ENCODE peak calls at places on chromosomes 2 and 18, in seven cellular contexts. C is mammary epithelial cell; R is IMR-90; P is aorta; N is Peyer's patch; G is brain microvascular endothelial cell; M is CD4-positive, CD25-positive, alpha-beta regulatory T cell. X is an unnamed sample. For H3K27me3, the result is how much of the 10 kb centered on the place peaks cover.

GRCh38 chr2:110993557-110994231 is 127.0 kb upstream of the BCL2L11 start:
- DNase-seq in M (no peak), N (peak), G (no peak), P (no peak), R (no peak), C (peak), X (peak)

GRCh38 chr18:58758606-58759005 is 87.3 kb downstream of the MALT1 start:
- DNase-seq in R (no peak), G (no peak), P (no peak), N (no peak), M (no peak), C (no peak), X (no peak)

GRCh38 chr2:241564596-241565411 is 6.3 kb downstream of the BOK start:
- DNase-seq in P (peak), M (no peak), R (no peak), C (no peak), G (no peak), N (no peak), X (no peak)

GRCh38 chr2:159614534-159615186 is 1.7 kb downstream of the BAZ2B start:
- DNase-seq in R (peak), C (no peak), M (no peak), G (no peak), P (no peak), N (no peak), X (no peak)

GRCh38 chr18:10234912-10235439 is 219.5 kb upstream of the APCDD1 start:
- DNase-seq in G (peak), N (no peak), M (no peak), C (peak), P (no peak), R (peak), X (peak)

GRCh38 chr2:218035463-218036100 is 32.8 kb upstream of the TNS1 start:
- DNase-seq in R (no peak), G (no peak), P (no peak), N (no peak), M (no peak), C (no peak), X (no peak)

GRCh38 chr18:36323421-36323820 is 25.9 kb downstream of the FHOD3 start:
- DNase-seq in P (no peak), R (no peak), N (no peak), M (no peak), G (no peak), C (no peak), X (no peak)

GRCh38 chr2:11417946-11418585 is 47.9 kb downstream of the E2F6 start:
- DNase-seq in C (no peak), N (no peak), M (no peak), G (no peak), P (no peak), R (no peak), X (no peak)

GRCh38 chr2:74887961-74888670 is 54.2 kb downstream of the HK2 start:
- DNase-seq in M (no peak), C (no peak), P (no peak), N (no peak), R (peak), G (peak), X (peak)

GRCh38 chr2:121776361-121776760 is 20.9 kb downstream of the TSN start:
- DNase-seq in P (no peak), M (no peak), N (no peak), R (no peak), G (no peak), C (no peak), X (peak)

GRCh38 chr18:57666818-57667497 is 45.3 kb upstream of the NARS1 start:
- DNase-seq in G (peak), R (peak), M (no peak), N (no peak), C (peak), P (no peak), X (peak)

GRCh38 chr18:40058811-40059570 is 1896.0 kb upstream of the PIK3C3 start:
- DNase-seq in M (no peak), R (no peak), C (no peak), N (no peak), G (no peak), P (no peak), X (no peak)

GRCh38 chr2:85756822-85757435 is 3.1 kb downstream of the ATOH8 start:
- DNase-seq in N (no peak), C (no peak), R (no peak), M (no peak), G (no peak), P (peak), X (no peak)

GRCh38 chr18:5237083-5237722 is 40.1 kb upstream of the AKAIN1 start:
- DNase-seq in M (no peak), R (peak), N (no peak), C (no peak), G (no peak), P (peak), X (no peak)

GRCh38 chr2:83471708-83472107 is 987.4 kb downstream of the SUCLG1 start:
- DNase-seq in G (no peak), M (no peak), R (no peak), N (no peak), C (no peak), P (no peak), X (no peak)

GRCh38 chr2:220315098-220315785 is 687.8 kb downstream of the SLC4A3 start:
- DNase-seq in G (no peak), C (no peak), R (no peak), P (no peak), N (no peak), M (no peak), X (no peak)

GRCh38 chr18:49514577-49514976 is 27.5 kb upstream of the C18orf32 start:
- DNase-seq in M (no peak), G (no peak), R (no peak), N (no peak), C (no peak), P (no peak), X (no peak)

GRCh38 chr2:86221066-86221684 is 21.9 kb downstream of the MRPL35 start:
- DNase-seq in G (peak), C (peak), M (peak), N (peak), P (peak), R (peak), X (peak)

GRCh38 chr2:1823187-1824169 is 79.2 kb upstream of the PXDN start:
- DNase-seq in G (no peak), P (peak), M (no peak), N (no peak), C (no peak), R (no peak), X (no peak)

GRCh38 chr2:103959174-103960125 is 894.5 kb upstream of the POU3F3 start:
- DNase-seq in G (peak), C (no peak), P (no peak), M (no peak), N (no peak), R (no peak), X (peak)

GRCh38 chr18:27007880-27008279 is 142.4 kb upstream of the AQP4 start:
- DNase-seq in N (no peak), R (no peak), G (no peak), M (no peak), C (peak), P (no peak), X (peak)

GRCh38 chr2:75100691-75101236 is 98.6 kb downstream of the TACR1 start:
- DNase-seq in N (no peak), G (no peak), M (no peak), R (no peak), P (no peak), C (no peak), X (no peak)

GRCh38 chr2:150188177-150188576 is 299.3 kb downstream of the RND3 start:
- DNase-seq in C (peak), P (no peak), R (no peak), G (no peak), M (no peak), N (no peak), X (no peak)

GRCh38 chr18:61891271-61891670 is 1.5 kb downstream of the RNF152 start:
- DNase-seq in C (peak), R (no peak), P (no peak), N (no peak), M (no peak), G (no peak), X (peak)
- H3K27me3 ChIP-seq in C (under half), R (under half), P (under half), N (under half), M (under half), G (under half), X (under half)

DNA sequence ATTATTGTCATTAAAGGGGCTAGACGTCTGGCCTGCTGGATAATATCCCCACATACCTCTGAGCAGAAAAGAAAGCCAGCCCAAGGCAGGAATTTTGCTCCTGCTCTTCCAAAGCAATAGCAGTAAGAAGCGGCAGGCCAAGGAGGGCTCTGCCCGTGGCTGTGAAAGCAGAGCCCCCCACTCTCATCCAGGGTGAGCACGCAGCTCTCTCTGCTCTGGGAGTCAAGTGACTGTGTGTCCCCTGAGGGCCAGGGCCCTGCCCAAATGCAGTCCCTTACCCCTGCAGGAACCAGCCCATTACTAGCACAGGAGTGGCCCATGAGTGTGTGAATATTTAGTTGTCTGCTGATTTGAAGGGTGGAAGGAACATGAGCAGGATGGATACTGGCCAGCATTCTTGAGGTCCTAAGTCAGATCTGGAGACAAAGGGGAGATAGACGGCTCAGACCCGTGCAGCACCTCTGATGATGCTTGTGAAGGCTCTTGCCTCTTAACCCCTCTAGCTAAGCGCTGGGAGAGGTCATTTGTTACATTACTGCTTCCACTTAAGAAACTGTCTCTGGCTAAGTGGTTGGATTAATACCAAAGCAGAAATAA is 69.7 kb upstream of the FOSL2 start:
- DNase-seq in R (peak), C (no peak), M (no peak), G (peak), N (no peak), P (no peak), X (no peak)
- H3K4me3 ChIP-seq in R (no peak), C (no peak), M (no peak), G (no peak), N (no peak), P (no peak), X (no peak)

DNA sequence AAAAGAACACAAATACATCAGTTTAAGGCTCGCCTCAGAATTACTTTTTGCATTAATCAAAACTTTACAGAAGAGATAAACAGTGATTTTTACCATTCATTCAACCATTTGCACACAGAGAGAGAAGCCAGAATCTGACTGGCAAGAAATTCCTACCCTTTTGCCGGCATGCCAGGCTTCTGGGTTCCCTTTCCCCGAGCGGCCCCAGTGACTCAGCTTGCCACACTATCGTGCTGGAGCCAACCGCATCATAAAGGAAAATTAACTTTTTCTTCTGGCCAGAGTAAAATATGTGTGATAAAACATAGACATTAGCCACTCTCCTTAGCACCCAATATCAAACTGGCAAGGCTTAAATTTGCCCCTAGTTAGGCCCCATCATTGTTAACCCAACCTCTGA is 61.8 kb upstream of the IKZF2 start:
- DNase-seq in M (no peak), C (no peak), P (peak), R (no peak), N (no peak), G (no peak), X (no peak)
- H3K27me3 ChIP-seq in M (under half), C (under half), P (under half), R (under half), N (under half), G (under half), X (under half)

GRCh38 chr2:239896075-239896474 is 129.1 kb downstream of the NDUFA10 start:
- DNase-seq in R (no peak), N (no peak), M (no peak), P (no peak), G (no peak), C (no peak), X (no peak)

GRCh38 chr2:239897596-239898235 is 127.4 kb downstream of the NDUFA10 start:
- DNase-seq in G (no peak), M (no peak), C (no peak), R (no peak), N (no peak), P (no peak), X (no peak)

GRCh38 chr2:239895116-239895515 is 130.0 kb downstream of the NDUFA10 start:
- DNase-seq in C (no peak), G (no peak), N (no peak), M (no peak), P (no peak), R (no peak), X (no peak)

GRCh38 chr2:239894276-239894675 is 130.9 kb downstream of the NDUFA10 start:
- DNase-seq in N (no peak), M (no peak), G (no peak), P (no peak), R (no peak), C (no peak), X (no peak)

DNA sequence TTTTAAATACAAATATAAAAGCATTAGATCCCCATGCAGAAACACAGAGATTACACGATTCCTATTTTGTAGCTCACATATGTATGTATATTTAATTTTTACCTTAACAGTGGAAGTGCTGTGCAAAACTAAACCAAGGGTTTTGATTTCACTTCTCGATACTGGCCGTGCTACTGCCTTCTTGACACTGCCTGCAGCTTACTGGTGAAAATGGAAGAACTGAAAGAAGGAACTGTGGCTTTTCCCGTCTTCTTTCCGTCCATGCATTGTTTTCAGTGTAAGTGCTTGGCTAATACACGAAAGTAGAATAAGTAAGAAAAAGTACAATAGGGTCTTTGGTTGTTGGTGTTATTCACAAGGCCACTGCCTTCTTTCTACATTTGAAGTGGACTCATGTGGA is 129.5 kb downstream of the NDUFA10 start:
- DNase-seq in M (no peak), C (no peak), G (no peak), N (no peak), P (no peak), R (no peak), X (no peak)
- H3K4me3 ChIP-seq in M (no peak), C (no peak), G (no peak), N (no peak), P (no peak), R (no peak), X (no peak)

DNA sequence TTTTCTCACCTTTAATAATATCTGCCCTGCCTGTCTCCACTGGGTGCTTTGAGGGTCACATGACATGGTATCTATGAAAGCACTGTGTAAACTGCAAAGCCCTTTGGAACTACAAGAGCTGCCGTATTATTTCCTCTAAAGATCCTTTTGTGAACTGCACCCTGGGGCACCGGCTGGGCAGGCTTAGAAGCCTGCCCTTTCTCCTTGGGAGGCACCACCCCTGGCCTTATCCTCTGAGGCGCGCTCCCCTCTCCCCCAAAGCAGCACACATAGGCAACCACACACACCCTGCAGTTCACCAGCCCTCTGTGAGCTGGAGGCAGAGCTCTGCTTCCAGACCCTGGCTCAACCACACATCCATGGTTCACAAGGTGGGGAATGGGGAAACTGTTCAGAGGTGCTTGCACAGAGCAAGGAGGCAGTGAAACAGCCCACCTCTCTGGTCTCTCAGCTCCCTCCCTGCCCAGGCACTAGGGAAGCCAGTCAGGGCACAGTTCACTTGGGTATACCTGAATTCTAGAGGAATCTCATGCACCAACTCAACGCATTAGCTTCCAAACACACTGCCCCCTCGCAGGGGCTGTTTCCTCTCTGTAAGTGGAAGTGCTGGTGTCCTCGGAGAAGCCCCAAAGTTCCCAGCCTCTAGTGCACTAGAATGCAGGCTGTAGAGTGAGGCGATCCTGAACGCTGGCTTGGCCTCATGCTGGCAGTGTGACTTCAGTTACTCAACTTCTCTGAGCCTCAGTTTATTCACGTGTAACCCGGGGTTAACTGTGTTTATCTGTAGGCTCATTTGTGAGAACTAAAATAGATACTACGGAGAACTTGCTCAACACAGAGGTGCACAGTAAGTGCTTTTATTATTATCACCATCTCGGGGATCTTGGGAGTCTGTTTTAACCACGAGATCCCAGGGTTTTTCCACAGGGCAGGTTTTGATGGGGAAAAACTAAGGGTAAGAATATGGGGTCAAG is 11.1 kb downstream of the SIGLEC15 start:
- DNase-seq in M (no peak), G (no peak), N (no peak), P (no peak), R (peak), C (no peak), X (no peak)
- H3K27me3 ChIP-seq in M (under half), G (under half), N (under half), P (under half), R (under half), C (under half), X (under half)

DNA sequence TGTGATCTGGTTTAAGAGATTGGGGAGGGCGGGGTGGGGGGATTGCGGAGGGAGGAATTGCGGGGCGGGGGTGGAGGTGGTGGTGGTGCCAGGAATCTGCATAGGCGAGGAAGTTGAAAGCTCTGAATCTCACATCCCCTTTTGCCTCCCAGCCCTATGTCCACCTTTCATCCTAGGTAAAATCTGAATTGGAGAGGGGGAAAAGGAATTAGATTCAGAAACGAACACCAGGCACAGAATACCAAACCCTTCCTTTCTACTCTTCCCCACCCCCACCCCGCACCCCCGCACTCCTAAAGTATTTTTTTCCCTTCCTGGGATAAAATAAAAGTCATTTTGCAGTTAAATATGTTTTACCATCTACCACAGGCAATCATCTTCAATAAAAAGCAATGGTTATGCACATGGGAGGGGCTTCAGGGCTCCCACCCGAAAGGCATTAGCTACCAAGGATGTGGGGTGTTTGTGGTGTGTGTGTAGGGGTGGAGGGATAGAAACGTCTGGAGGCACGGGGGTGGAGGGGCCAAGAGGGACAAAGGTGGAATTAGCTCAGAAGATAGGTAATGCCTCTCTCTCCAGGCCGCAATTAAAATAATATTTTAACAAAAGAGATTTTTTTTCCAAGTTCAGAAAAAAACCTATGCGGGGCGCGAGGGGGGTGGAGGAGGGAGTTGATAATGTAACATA is 1.8 kb downstream of the IGFBP5 start:
- DNase-seq in R (no peak), M (no peak), C (no peak), N (no peak), G (no peak), P (no peak), X (no peak)
- H3K4me3 ChIP-seq in R (peak), M (no peak), C (peak), N (peak), G (peak), P (peak), X (peak)

X was measured in bronchial epithelial cell.